ENCODE peak calls at places on chromosomes 16 and 17, in five cellular contexts. A is GM04504; C is stimulated activated naive CD4-positive, alpha-beta T cell treated with Interleukin-2 at 50 U/mL for 16 hours; V is neural progenitor cell; K is RWPE1. H is an unnamed sample.

GRCh38 chr17:42672038-42672437 is 4.8 kb downstream of the PLEKHH3 start:
- DNase-seq in C (no peak), K (peak; percentile 55), V (no peak), A (no peak), H (no peak)

GRCh38 chr17:38869647-38870258 is at the start of gene LASP1:
- DNase-seq in V (peak; percentile 94), A (peak; percentile 86), K (peak; percentile 91), C (peak; percentile 77), H (peak; percentile 94)

GRCh38 chr16:53766304-53767016 is 62.5 kb downstream of the FTO start:
- DNase-seq in K (no peak), V (no peak), A (no peak), C (no peak), H (peak; percentile 19)

GRCh38 chr17:73718362-73718761 is 74.1 kb upstream of the SDK2 start:
- DNase-seq in A (no peak), V (no peak), K (no peak), C (no peak), H (no peak)

GRCh38 chr17:5254903-5255521 is 20.4 kb upstream of the SCIMP start:
- DNase-seq in K (no peak), V (no peak), A (no peak), C (no peak), H (no peak)

GRCh38 chr17:4796550-4796915 is 569 bp downstream of the PSMB6 start:
- DNase-seq in C (peak; percentile 10), K (peak; percentile 54), V (peak; percentile 70), A (no peak), H (peak; percentile 73)

GRCh38 chr16:57045694-57046381 is 46.5 kb upstream of the CPNE2 start:
- DNase-seq in V (peak; percentile 82), K (peak; percentile 36), C (no peak), A (no peak), H (peak; percentile 73)

GRCh38 chr16:51880776-51881175 is 666.2 kb downstream of the TOX3 start:
- DNase-seq in C (no peak), V (no peak), A (peak; percentile 28), K (peak; percentile 66), H (no peak)

GRCh38 chr17:76569607-76570279 is 15.9 kb downstream of the ST6GALNAC2 start:
- DNase-seq in K (no peak), C (no peak), V (peak; percentile 54), A (no peak), H (peak; percentile 40)

GRCh38 chr16:9913604-9914330 is 268.5 kb downstream of the GRIN2A start:
- DNase-seq in K (no peak), A (no peak), C (no peak), V (no peak), H (no peak)

GRCh38 chr16:54446639-54447038 is 160.1 kb upstream of the IRX3 start:
- DNase-seq in K (peak; percentile 63), C (no peak), A (peak; percentile 77), V (no peak), H (peak; percentile 72)

GRCh38 chr17:59893617-59894100 is 738 bp downstream of the RPS6KB1 start:
- DNase-seq in C (no peak), K (peak; percentile 23), V (peak; percentile 67), A (peak; percentile 3), H (peak; percentile 65)

GRCh38 chr16:4049031-4049430 is 67.2 kb downstream of the ADCY9 start:
- DNase-seq in V (no peak), C (no peak), K (no peak), A (no peak), H (no peak)